ENCODE peak calls at places on chromosomes 6 and 20, in four cellular contexts. One of them, this sample, is unnamed.
A peak's percentile ranks its signal among the peaks of the same experiment; 100 is the strongest.

GRCh38 chr6:169707772-169708171 is 5.8 kb downstream of the C6orf120 start:
- DNase-seq in mammary epithelial cell: no peak
- DNase-seq in psoas muscle: no peak
- DNase-seq in right lobe of liver: no peak
- DNase-seq in this sample: no peak

GRCh38 chr20:59933296-59933848 is at the start of gene SYCP2:
- DNase-seq in mammary epithelial cell: peak; percentile 11
- DNase-seq in right lobe of liver: peak; percentile 56
- DNase-seq in psoas muscle: peak; percentile 57
- DNase-seq in this sample: peak; percentile 61

GRCh38 chr6:142635130-142635529 is 309.8 kb downstream of the HIVEP2 start:
- DNase-seq in right lobe of liver: no peak
- DNase-seq in psoas muscle: no peak
- DNase-seq in mammary epithelial cell: peak; percentile 74
- DNase-seq in this sample: no peak

GRCh38 chr6:44407951-44408670 is 20.6 kb downstream of the CDC5L start:
- DNase-seq in psoas muscle: no peak
- DNase-seq in mammary epithelial cell: no peak
- DNase-seq in right lobe of liver: no peak
- DNase-seq in this sample: no peak

GRCh38 chr6:166999845-167000253 is 652 bp downstream of the CEP43 start:
- DNase-seq in right lobe of liver: no peak
- DNase-seq in mammary epithelial cell: no peak
- DNase-seq in psoas muscle: no peak
- DNase-seq in this sample: no peak

GRCh38 chr6:139433647-139434419 is 59.4 kb upstream of the CITED2 start:
- DNase-seq in right lobe of liver: no peak
- DNase-seq in mammary epithelial cell: no peak
- DNase-seq in psoas muscle: no peak
- DNase-seq in this sample: no peak

GRCh38 chr20:31740208-31740607 is 1.1 kb downstream of the TPX2 start:
- DNase-seq in mammary epithelial cell: peak; percentile 52
- DNase-seq in psoas muscle: no peak
- DNase-seq in right lobe of liver: no peak
- DNase-seq in this sample: no peak

GRCh38 chr6:147132889-147133288 is 71.3 kb upstream of the STXBP5 start:
- DNase-seq in psoas muscle: no peak
- DNase-seq in mammary epithelial cell: no peak
- DNase-seq in right lobe of liver: no peak
- DNase-seq in this sample: no peak

GRCh38 chr6:167570460-167571400 is 245.8 kb downstream of the TTLL2 start:
- DNase-seq in right lobe of liver: no peak
- DNase-seq in psoas muscle: no peak
- DNase-seq in mammary epithelial cell: no peak
- DNase-seq in this sample: no peak

GRCh38 chr6:168227840-168228239 is 91.7 kb downstream of the DACT2 start:
- DNase-seq in mammary epithelial cell: no peak
- DNase-seq in right lobe of liver: no peak
- DNase-seq in psoas muscle: no peak
- DNase-seq in this sample: no peak

GRCh38 chr6:9039258-9039657 is 603.9 kb upstream of the SLC35B3 start:
- DNase-seq in mammary epithelial cell: no peak
- DNase-seq in psoas muscle: no peak
- DNase-seq in right lobe of liver: no peak
- DNase-seq in this sample: no peak

GRCh38 chr20:1160496-1160895 is 24.3 kb downstream of the TMEM74B start:
- DNase-seq in right lobe of liver: no peak
- DNase-seq in psoas muscle: no peak
- DNase-seq in mammary epithelial cell: no peak
- DNase-seq in this sample: no peak

GRCh38 chr20:60138263-60139127 is 180.3 kb downstream of the CDH26 start:
- DNase-seq in mammary epithelial cell: no peak
- DNase-seq in psoas muscle: peak; percentile 43
- DNase-seq in right lobe of liver: peak; percentile 71
- DNase-seq in this sample: peak; percentile 73

GRCh38 chr6:3664641-3665041 is 86.9 kb downstream of the PXDC1 start:
- DNase-seq in psoas muscle: no peak
- DNase-seq in right lobe of liver: no peak
- DNase-seq in mammary epithelial cell: no peak
- DNase-seq in this sample: no peak

GRCh38 chr20:36467076-36467999 is 74.0 kb upstream of the MYL9 start:
- DNase-seq in right lobe of liver: peak; percentile 73
- DNase-seq in psoas muscle: peak; percentile 58
- DNase-seq in mammary epithelial cell: peak; percentile 70
- DNase-seq in this sample: peak; percentile 64

GRCh38 chr6:144474904-144475303 is 189.8 kb downstream of the UTRN start:
- DNase-seq in mammary epithelial cell: no peak
- DNase-seq in psoas muscle: no peak
- DNase-seq in right lobe of liver: no peak
- DNase-seq in this sample: no peak

GRCh38 chr20:8049321-8049720 is 29.8 kb upstream of the TMX4 start:
- DNase-seq in psoas muscle: no peak
- DNase-seq in mammary epithelial cell: no peak
- DNase-seq in right lobe of liver: no peak
- DNase-seq in this sample: no peak

GRCh38 chr6:119484598-119484997 is 135.0 kb upstream of the MAN1A1 start:
- DNase-seq in mammary epithelial cell: peak; percentile 86
- DNase-seq in psoas muscle: no peak
- DNase-seq in right lobe of liver: no peak
- DNase-seq in this sample: no peak

GRCh38 chr6:24517659-24518538 is 23.1 kb downstream of the ALDH5A1 start:
- DNase-seq in psoas muscle: no peak
- DNase-seq in right lobe of liver: no peak
- DNase-seq in mammary epithelial cell: no peak
- DNase-seq in this sample: no peak

GRCh38 chr6:67210450-67210849 is 1424.6 kb upstream of the ADGRB3 start:
- DNase-seq in right lobe of liver: no peak
- DNase-seq in psoas muscle: no peak
- DNase-seq in mammary epithelial cell: no peak
- DNase-seq in this sample: no peak

GRCh38 chr20:2794866-2795447 is 5.5 kb downstream of the CPXM1 start:
- DNase-seq in right lobe of liver: no peak
- DNase-seq in psoas muscle: no peak
- DNase-seq in mammary epithelial cell: no peak
- DNase-seq in this sample: no peak

GRCh38 chr6:33571637-33572316 is 8.3 kb downstream of the BAK1 start:
- DNase-seq in right lobe of liver: no peak
- DNase-seq in psoas muscle: no peak
- DNase-seq in mammary epithelial cell: no peak
- DNase-seq in this sample: no peak

GRCh38 chr20:30601974-30602373 is 655.5 kb upstream of the DEFB115 start:
- DNase-seq in mammary epithelial cell: no peak
- DNase-seq in psoas muscle: no peak
- DNase-seq in right lobe of liver: no peak
- DNase-seq in this sample: no peak

GRCh38 chr6:160979063-160979708 is 12.4 kb upstream of the MAP3K4 start:
- DNase-seq in mammary epithelial cell: no peak
- DNase-seq in right lobe of liver: no peak
- DNase-seq in psoas muscle: no peak
- DNase-seq in this sample: no peak

GRCh38 chr20:7856756-7857155 is 83.5 kb downstream of the HAO1 start:
- DNase-seq in right lobe of liver: no peak
- DNase-seq in psoas muscle: no peak
- DNase-seq in mammary epithelial cell: peak; percentile 91
- DNase-seq in this sample: no peak

GRCh38 chr20:51399138-51399890 is 143.2 kb downstream of the NFATC2 start:
- DNase-seq in psoas muscle: no peak
- DNase-seq in right lobe of liver: no peak
- DNase-seq in mammary epithelial cell: no peak
- DNase-seq in this sample: no peak

GRCh38 chr6:35833534-35833933 is 28.4 kb downstream of the LHFPL5 start:
- DNase-seq in right lobe of liver: no peak
- DNase-seq in mammary epithelial cell: no peak
- DNase-seq in psoas muscle: no peak
- DNase-seq in this sample: no peak

GRCh38 chr20:45183084-45183483 is 8.4 kb downstream of the PI3 start:
- DNase-seq in psoas muscle: no peak
- DNase-seq in right lobe of liver: no peak
- DNase-seq in mammary epithelial cell: no peak
- DNase-seq in this sample: no peak

GRCh38 chr6:157513004-157513603 is 132.1 kb downstream of the ZDHHC14 start:
- DNase-seq in right lobe of liver: no peak
- DNase-seq in psoas muscle: no peak
- DNase-seq in mammary epithelial cell: no peak
- DNase-seq in this sample: no peak

GRCh38 chr6:3609388-3609787 is 142.1 kb downstream of the PXDC1 start:
- DNase-seq in right lobe of liver: no peak
- DNase-seq in mammary epithelial cell: no peak
- DNase-seq in psoas muscle: no peak
- DNase-seq in this sample: no peak

GRCh38 chr6:135592276-135592675 is 94.7 kb upstream of the AHI1 start:
- DNase-seq in mammary epithelial cell: no peak
- DNase-seq in right lobe of liver: no peak
- DNase-seq in psoas muscle: no peak
- DNase-seq in this sample: no peak

DNA sequence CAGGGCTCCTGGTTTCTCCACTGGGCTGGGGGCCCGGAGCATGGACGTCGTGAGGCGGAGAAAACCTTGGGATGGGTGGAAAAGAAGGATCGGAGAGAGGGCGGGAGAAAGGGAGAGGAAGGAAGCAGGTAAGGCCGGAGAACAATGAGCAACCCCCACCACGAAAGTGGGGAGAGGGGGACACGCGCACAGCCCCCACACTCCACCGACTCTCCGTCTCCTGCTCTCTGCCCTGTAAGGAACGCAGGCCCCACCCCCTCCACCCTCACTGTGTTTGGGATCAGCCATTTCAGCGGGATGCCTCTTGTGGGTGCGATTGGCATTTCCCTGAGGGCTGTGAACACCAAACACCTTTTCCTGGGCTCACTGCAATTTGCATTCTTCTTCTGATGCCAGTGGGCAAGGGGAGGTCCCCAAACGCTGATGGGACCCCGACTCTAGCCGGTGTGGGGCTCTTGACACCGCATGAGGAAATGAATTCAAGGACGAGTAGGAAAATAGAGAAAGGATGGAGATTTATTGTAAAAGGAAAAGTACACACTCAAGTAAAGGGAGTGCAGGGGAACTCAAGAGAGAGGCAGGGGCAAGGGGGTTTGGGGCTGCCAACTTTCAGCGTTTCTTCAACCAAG is 13.0 kb upstream of the RAET1L start:
- DNase-seq in right lobe of liver: no peak
- DNase-seq in psoas muscle: no peak
- DNase-seq in mammary epithelial cell: peak; percentile 21
- DNase-seq in this sample: no peak
- H3K4me3 ChIP-seq in right lobe of liver: no peak overlapping the region
- H3K4me3 ChIP-seq in psoas muscle: peak overlapping the region; percentile 41
- H3K4me3 ChIP-seq in mammary epithelial cell: peak overlapping the region; percentile 33
- H3K4me3 ChIP-seq in this sample: peak overlapping the region; percentile 23

GRCh38 chr6:41289815-41290214 is 3.3 kb upstream of the TREM1 start:
- DNase-seq in psoas muscle: no peak
- DNase-seq in mammary epithelial cell: no peak
- DNase-seq in right lobe of liver: no peak
- DNase-seq in this sample: no peak
- H3K4me3 ChIP-seq in psoas muscle: no peak overlapping the region
- H3K4me3 ChIP-seq in mammary epithelial cell: no peak overlapping the region
- H3K4me3 ChIP-seq in right lobe of liver: no peak overlapping the region
- H3K4me3 ChIP-seq in this sample: no peak overlapping the region

GRCh38 chr20:39830903-39831302 is 858.1 kb downstream of the MAFB start:
- DNase-seq in mammary epithelial cell: no peak
- DNase-seq in right lobe of liver: no peak
- DNase-seq in psoas muscle: no peak
- DNase-seq in this sample: no peak
- H3K4me3 ChIP-seq in mammary epithelial cell: no peak overlapping the region
- H3K4me3 ChIP-seq in right lobe of liver: no peak overlapping the region
- H3K4me3 ChIP-seq in psoas muscle: no peak overlapping the region
- H3K4me3 ChIP-seq in this sample: no peak overlapping the region

DNA sequence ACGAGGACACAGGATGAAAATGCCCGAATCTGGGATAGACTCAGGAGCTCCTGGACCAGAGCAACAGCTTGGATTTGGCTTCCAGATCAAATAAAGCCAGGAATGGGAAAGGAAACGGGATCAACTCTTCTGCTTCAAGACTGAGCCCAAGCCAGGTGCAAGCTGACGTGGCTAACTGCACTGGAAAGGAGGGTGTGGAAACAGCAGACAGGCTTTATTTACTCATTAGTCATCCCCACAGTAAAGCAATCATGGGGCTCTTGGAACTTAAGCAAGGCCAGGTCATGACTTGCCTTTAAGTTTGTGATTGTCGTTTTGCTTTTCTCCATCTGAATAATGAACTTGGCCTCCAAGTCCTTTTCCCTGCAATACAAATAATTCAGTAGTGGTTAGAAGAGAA is 45.2 kb downstream of the KIF16B start:
- DNase-seq in right lobe of liver: peak; percentile 73
- DNase-seq in mammary epithelial cell: peak; percentile 92
- DNase-seq in psoas muscle: peak; percentile 47
- DNase-seq in this sample: no peak
- H3K4me3 ChIP-seq in right lobe of liver: no peak overlapping the region
- H3K4me3 ChIP-seq in mammary epithelial cell: no peak overlapping the region
- H3K4me3 ChIP-seq in psoas muscle: peak overlapping the region; percentile 3
- H3K4me3 ChIP-seq in this sample: no peak overlapping the region

GRCh38 chr6:46296586-46296985 is 125.8 kb upstream of the ENPP5 start:
- DNase-seq in mammary epithelial cell: no peak
- DNase-seq in right lobe of liver: no peak
- DNase-seq in psoas muscle: no peak
- DNase-seq in this sample: no peak
- H3K4me3 ChIP-seq in mammary epithelial cell: no peak overlapping the region
- H3K4me3 ChIP-seq in right lobe of liver: no peak overlapping the region
- H3K4me3 ChIP-seq in psoas muscle: no peak overlapping the region
- H3K4me3 ChIP-seq in this sample: no peak overlapping the region